ENCODE peak calls at places on chromosomes 5 and 9, in eight cellular contexts. One of them, this sample, is unnamed. For H3K27me3 and H3K4me1, the result is how much of the 10 kb centered on the place peaks cover.

GRCh38 chr9:111851536-111851935 is 45.1 kb upstream of the UGCG start:
- DNase-seq in IMR-90: peak
- DNase-seq in vagina: no peak
- DNase-seq in stomach: no peak
- DNase-seq in mammary epithelial cell: peak
- DNase-seq in endodermal cell: no peak
- DNase-seq in heart right ventricle: no peak
- DNase-seq in PC-3: peak
- DNase-seq in this sample: no peak

GRCh38 chr9:22992781-22993180 is 546.2 kb downstream of the DMRTA1 start:
- DNase-seq in IMR-90: no peak
- DNase-seq in vagina: no peak
- DNase-seq in stomach: no peak
- DNase-seq in mammary epithelial cell: no peak
- DNase-seq in endodermal cell: no peak
- DNase-seq in heart right ventricle: no peak
- DNase-seq in PC-3: peak
- DNase-seq in this sample: no peak

GRCh38 chr9:121949364-121949763 is 143.7 kb downstream of the TTLL11 start:
- DNase-seq in IMR-90: no peak
- DNase-seq in vagina: no peak
- DNase-seq in stomach: no peak
- DNase-seq in mammary epithelial cell: no peak
- DNase-seq in endodermal cell: no peak
- DNase-seq in heart right ventricle: no peak
- DNase-seq in PC-3: no peak
- DNase-seq in this sample: no peak

GRCh38 chr9:36874921-36875320 is 159.1 kb downstream of the PAX5 start:
- DNase-seq in IMR-90: peak
- DNase-seq in vagina: no peak
- DNase-seq in stomach: no peak
- DNase-seq in mammary epithelial cell: peak
- DNase-seq in endodermal cell: no peak
- DNase-seq in heart right ventricle: no peak
- DNase-seq in PC-3: peak
- DNase-seq in this sample: no peak

GRCh38 chr9:95048225-95049087 is 269.1 kb downstream of the FANCC start:
- DNase-seq in IMR-90: no peak
- DNase-seq in vagina: no peak
- DNase-seq in stomach: peak
- DNase-seq in mammary epithelial cell: peak
- DNase-seq in endodermal cell: peak
- DNase-seq in heart right ventricle: peak
- DNase-seq in PC-3: peak
- DNase-seq in this sample: peak

GRCh38 chr9:135079018-135079417 is 8.4 kb upstream of the OLFM1 start:
- DNase-seq in IMR-90: no peak
- DNase-seq in vagina: no peak
- DNase-seq in stomach: peak
- DNase-seq in mammary epithelial cell: no peak
- DNase-seq in endodermal cell: peak
- DNase-seq in heart right ventricle: no peak
- DNase-seq in PC-3: no peak
- DNase-seq in this sample: no peak

GRCh38 chr9:137435980-137436760 is 5.0 kb downstream of the ENTPD8 start:
- DNase-seq in IMR-90: peak
- DNase-seq in vagina: no peak
- DNase-seq in stomach: peak
- DNase-seq in mammary epithelial cell: peak
- DNase-seq in endodermal cell: no peak
- DNase-seq in heart right ventricle: peak
- DNase-seq in PC-3: peak
- DNase-seq in this sample: peak

GRCh38 chr9:110443146-110443877 is 105.6 kb upstream of the TXNDC8 start:
- DNase-seq in IMR-90: peak
- DNase-seq in vagina: no peak
- DNase-seq in stomach: no peak
- DNase-seq in mammary epithelial cell: peak
- DNase-seq in endodermal cell: no peak
- DNase-seq in heart right ventricle: no peak
- DNase-seq in PC-3: peak
- DNase-seq in this sample: no peak

GRCh38 chr5:125719681-125720676 is 703.2 kb upstream of the GRAMD2B start:
- DNase-seq in IMR-90: peak
- DNase-seq in vagina: no peak
- DNase-seq in stomach: peak
- DNase-seq in mammary epithelial cell: peak
- DNase-seq in endodermal cell: no peak
- DNase-seq in heart right ventricle: no peak
- DNase-seq in PC-3: no peak
- DNase-seq in this sample: peak

GRCh38 chr5:174623018-174623417 is 101.4 kb upstream of the MSX2 start:
- DNase-seq in IMR-90: no peak
- DNase-seq in vagina: no peak
- DNase-seq in stomach: no peak
- DNase-seq in mammary epithelial cell: no peak
- DNase-seq in endodermal cell: no peak
- DNase-seq in heart right ventricle: no peak
- DNase-seq in PC-3: no peak
- DNase-seq in this sample: no peak

GRCh38 chr9:36835271-36835996 is 198.6 kb downstream of the PAX5 start:
- DNase-seq in IMR-90: no peak
- DNase-seq in vagina: no peak
- DNase-seq in stomach: no peak
- DNase-seq in mammary epithelial cell: no peak
- DNase-seq in endodermal cell: no peak
- DNase-seq in heart right ventricle: no peak
- DNase-seq in PC-3: no peak
- DNase-seq in this sample: no peak

GRCh38 chr9:79665383-79665782 is 93.6 kb downstream of the TLE4 start:
- DNase-seq in IMR-90: no peak
- DNase-seq in vagina: no peak
- DNase-seq in stomach: no peak
- DNase-seq in mammary epithelial cell: no peak
- DNase-seq in endodermal cell: no peak
- DNase-seq in heart right ventricle: no peak
- DNase-seq in PC-3: no peak
- DNase-seq in this sample: no peak

GRCh38 chr9:96241391-96241809 is 60.6 kb downstream of the HSD17B3 start:
- DNase-seq in IMR-90: no peak
- DNase-seq in vagina: no peak
- DNase-seq in stomach: no peak
- DNase-seq in mammary epithelial cell: peak
- DNase-seq in endodermal cell: peak
- DNase-seq in heart right ventricle: no peak
- DNase-seq in PC-3: peak
- DNase-seq in this sample: no peak

GRCh38 chr9:93681316-93682154 is 105.2 kb downstream of the PHF2 start:
- DNase-seq in IMR-90: no peak
- DNase-seq in vagina: peak
- DNase-seq in stomach: peak
- DNase-seq in mammary epithelial cell: no peak
- DNase-seq in endodermal cell: peak
- DNase-seq in heart right ventricle: no peak
- DNase-seq in PC-3: no peak
- DNase-seq in this sample: peak

GRCh38 chr5:1515311-1515920 is 8.3 kb downstream of the LPCAT1 start:
- DNase-seq in IMR-90: no peak
- DNase-seq in vagina: peak
- DNase-seq in stomach: peak
- DNase-seq in mammary epithelial cell: no peak
- DNase-seq in endodermal cell: peak
- DNase-seq in heart right ventricle: peak
- DNase-seq in PC-3: no peak
- DNase-seq in this sample: peak

GRCh38 chr5:140039561-140039960 is 3.5 kb downstream of the NRG2 start:
- DNase-seq in IMR-90: no peak
- DNase-seq in vagina: no peak
- DNase-seq in stomach: no peak
- DNase-seq in mammary epithelial cell: peak
- DNase-seq in endodermal cell: no peak
- DNase-seq in heart right ventricle: no peak
- DNase-seq in PC-3: no peak
- DNase-seq in this sample: peak

GRCh38 chr5:75511435-75512382 is at the start of the genes CERT1 and POLK:
- DNase-seq in IMR-90: peak
- DNase-seq in vagina: peak
- DNase-seq in stomach: peak
- DNase-seq in mammary epithelial cell: peak
- DNase-seq in endodermal cell: peak
- DNase-seq in heart right ventricle: peak
- DNase-seq in PC-3: peak
- DNase-seq in this sample: peak

GRCh38 chr5:128693779-128694178 is 155.7 kb upstream of the FBN2 start:
- DNase-seq in IMR-90: peak
- DNase-seq in vagina: no peak
- DNase-seq in stomach: no peak
- DNase-seq in mammary epithelial cell: no peak
- DNase-seq in endodermal cell: no peak
- DNase-seq in heart right ventricle: no peak
- DNase-seq in PC-3: no peak
- DNase-seq in this sample: no peak

GRCh38 chr5:128701301-128701700 is 163.3 kb upstream of the FBN2 start:
- DNase-seq in IMR-90: no peak
- DNase-seq in vagina: no peak
- DNase-seq in stomach: no peak
- DNase-seq in mammary epithelial cell: no peak
- DNase-seq in endodermal cell: no peak
- DNase-seq in heart right ventricle: no peak
- DNase-seq in PC-3: no peak
- DNase-seq in this sample: no peak

DNA sequence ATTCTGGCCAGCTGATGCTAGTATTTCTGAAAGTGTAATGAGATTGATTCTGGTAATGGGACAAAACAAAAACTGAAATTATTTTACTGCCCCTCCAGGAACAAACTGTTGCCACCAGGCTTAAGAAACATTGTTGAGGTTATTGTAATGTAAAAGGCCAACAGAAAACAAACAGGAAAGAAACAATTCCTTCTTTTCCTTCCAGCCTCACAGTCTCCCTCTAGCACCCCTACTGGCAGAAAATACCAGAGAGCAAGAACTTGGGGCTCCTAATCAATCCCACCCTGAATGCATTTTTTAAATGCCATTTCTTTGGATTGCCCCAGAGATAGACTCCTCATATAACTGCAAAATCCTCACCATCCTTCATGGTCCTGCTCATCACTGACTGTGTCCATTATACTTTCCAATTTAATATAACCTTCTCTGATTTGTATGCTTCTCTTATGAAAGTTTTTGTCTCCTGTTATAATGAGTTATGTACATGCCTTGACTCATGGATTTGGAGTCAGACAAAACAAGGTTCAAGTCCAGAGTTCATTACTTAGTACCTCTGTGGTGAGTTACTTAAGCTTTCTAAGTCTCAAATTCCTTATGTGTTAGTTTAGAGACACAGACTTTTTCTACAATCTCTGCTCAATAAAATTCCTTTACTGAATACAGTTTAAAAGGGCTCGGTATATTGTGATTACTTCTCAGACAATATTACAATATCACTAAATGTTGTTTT is 157.9 kb upstream of the FBN2 start:
- DNase-seq in IMR-90: peak
- DNase-seq in vagina: no peak
- DNase-seq in stomach: no peak
- DNase-seq in mammary epithelial cell: no peak
- DNase-seq in endodermal cell: peak
- DNase-seq in heart right ventricle: no peak
- DNase-seq in PC-3: peak
- DNase-seq in this sample: no peak
- TF ChIP-seq CTCF in IMR-90: peak
- TF ChIP-seq CTCF in vagina: no peak
- TF ChIP-seq CTCF in stomach: no peak
- TF ChIP-seq CTCF in mammary epithelial cell: peak
- TF ChIP-seq CTCF in endodermal cell: peak
- TF ChIP-seq CTCF in heart right ventricle: no peak
- TF ChIP-seq CTCF in PC-3: peak
- TF ChIP-seq CTCF in this sample: no peak

GRCh38 chr5:88428633-88429032 is 160.0 kb upstream of the TMEM161B start:
- DNase-seq in IMR-90: no peak
- DNase-seq in vagina: no peak
- DNase-seq in stomach: no peak
- DNase-seq in mammary epithelial cell: no peak
- DNase-seq in endodermal cell: no peak
- DNase-seq in heart right ventricle: no peak
- DNase-seq in PC-3: no peak
- DNase-seq in this sample: no peak
- H3K27me3 ChIP-seq in IMR-90: under half
- H3K27me3 ChIP-seq in vagina: under half
- H3K27me3 ChIP-seq in stomach: under half
- H3K27me3 ChIP-seq in mammary epithelial cell: under half
- H3K27me3 ChIP-seq in endodermal cell: under half
- H3K27me3 ChIP-seq in heart right ventricle: under half
- H3K27me3 ChIP-seq in PC-3: under half
- H3K27me3 ChIP-seq in this sample: under half

GRCh38 chr5:87125796-87126195 is 141.9 kb upstream of the RASA1 start:
- DNase-seq in IMR-90: no peak
- DNase-seq in vagina: no peak
- DNase-seq in stomach: no peak
- DNase-seq in mammary epithelial cell: no peak
- DNase-seq in endodermal cell: no peak
- DNase-seq in heart right ventricle: no peak
- DNase-seq in PC-3: no peak
- DNase-seq in this sample: no peak

GRCh38 chr5:87121315-87122170 is 146.1 kb upstream of the RASA1 start:
- DNase-seq in IMR-90: peak
- DNase-seq in vagina: no peak
- DNase-seq in stomach: no peak
- DNase-seq in mammary epithelial cell: peak
- DNase-seq in endodermal cell: no peak
- DNase-seq in heart right ventricle: no peak
- DNase-seq in PC-3: peak
- DNase-seq in this sample: no peak

GRCh38 chr5:87119588-87119987 is 148.1 kb upstream of the RASA1 start:
- DNase-seq in IMR-90: no peak
- DNase-seq in vagina: no peak
- DNase-seq in stomach: no peak
- DNase-seq in mammary epithelial cell: no peak
- DNase-seq in endodermal cell: no peak
- DNase-seq in heart right ventricle: no peak
- DNase-seq in PC-3: peak
- DNase-seq in this sample: no peak

GRCh38 chr5:87120518-87121314 is 147.0 kb upstream of the RASA1 start:
- DNase-seq in IMR-90: peak
- DNase-seq in vagina: no peak
- DNase-seq in stomach: no peak
- DNase-seq in mammary epithelial cell: peak
- DNase-seq in endodermal cell: no peak
- DNase-seq in heart right ventricle: no peak
- DNase-seq in PC-3: peak
- DNase-seq in this sample: no peak

GRCh38 chr5:87122171-87122977 is 145.3 kb upstream of the RASA1 start:
- DNase-seq in IMR-90: no peak
- DNase-seq in vagina: no peak
- DNase-seq in stomach: no peak
- DNase-seq in mammary epithelial cell: no peak
- DNase-seq in endodermal cell: no peak
- DNase-seq in heart right ventricle: no peak
- DNase-seq in PC-3: no peak
- DNase-seq in this sample: no peak
- H3K4me1 ChIP-seq in IMR-90: under half
- H3K4me1 ChIP-seq in vagina: under half
- H3K4me1 ChIP-seq in stomach: under half
- H3K4me1 ChIP-seq in mammary epithelial cell: half or more
- H3K4me1 ChIP-seq in endodermal cell: under half
- H3K4me1 ChIP-seq in heart right ventricle: under half
- H3K4me1 ChIP-seq in PC-3: half or more
- H3K4me1 ChIP-seq in this sample: under half

GRCh38 chr5:177487975-177488374 is 9.4 kb downstream of the PDLIM7 start:
- DNase-seq in IMR-90: no peak
- DNase-seq in vagina: no peak
- DNase-seq in stomach: no peak
- DNase-seq in mammary epithelial cell: no peak
- DNase-seq in endodermal cell: peak
- DNase-seq in heart right ventricle: no peak
- DNase-seq in PC-3: no peak
- DNase-seq in this sample: no peak
- TF ChIP-seq CTCF in IMR-90: no peak
- TF ChIP-seq CTCF in vagina: no peak
- TF ChIP-seq CTCF in stomach: no peak
- TF ChIP-seq CTCF in mammary epithelial cell: no peak
- TF ChIP-seq CTCF in endodermal cell: peak
- TF ChIP-seq CTCF in heart right ventricle: no peak
- TF ChIP-seq CTCF in PC-3: peak
- TF ChIP-seq CTCF in this sample: no peak